ENCODE peak calls at places on chromosome 19, in ten cellular contexts. One of them, this sample, is unnamed.
A peak's percentile ranks its signal among the peaks of the same experiment; 100 is the strongest.

GRCh38 chr19:35559781-35560180 is 3.7 kb downstream of the ATP4A start:
- DNase-seq in neural progenitor cell: no peak
- DNase-seq in choroid plexus epithelial cell: no peak
- DNase-seq in ascending aorta: no peak
- DNase-seq in T-cell: no peak
- DNase-seq in spleen: peak; percentile 33
- DNase-seq in HTR-8/SVneo: no peak
- DNase-seq in activated CD4-positive, alpha-beta T cell treated with anti-CD3 and anti-CD28 coated beads for 48 hours: no peak
- DNase-seq in thoracic aorta: no peak
- DNase-seq in iris pigment epithelial cell: no peak
- DNase-seq in this sample: no peak

GRCh38 chr19:44735011-44735410 is 13.5 kb upstream of the BCL3 start:
- DNase-seq in ascending aorta: no peak
- DNase-seq in choroid plexus epithelial cell: no peak
- DNase-seq in neural progenitor cell: no peak
- DNase-seq in thoracic aorta: no peak
- DNase-seq in iris pigment epithelial cell: no peak
- DNase-seq in activated CD4-positive, alpha-beta T cell treated with anti-CD3 and anti-CD28 coated beads for 48 hours: no peak
- DNase-seq in T-cell: no peak
- DNase-seq in spleen: no peak
- DNase-seq in HTR-8/SVneo: no peak
- DNase-seq in this sample: no peak

GRCh38 chr19:40803857-40804782 is 5.1 kb downstream of the EGLN2 start:
- DNase-seq in HTR-8/SVneo: no peak
- DNase-seq in choroid plexus epithelial cell: no peak
- DNase-seq in neural progenitor cell: no peak
- DNase-seq in spleen: peak; percentile 90
- DNase-seq in thoracic aorta: no peak
- DNase-seq in ascending aorta: no peak
- DNase-seq in iris pigment epithelial cell: no peak
- DNase-seq in T-cell: peak; percentile 72
- DNase-seq in activated CD4-positive, alpha-beta T cell treated with anti-CD3 and anti-CD28 coated beads for 48 hours: peak; percentile 64
- DNase-seq in this sample: no peak

GRCh38 chr19:3275068-3275582 is 50.7 kb downstream of the CELF5 start:
- DNase-seq in spleen: no peak
- DNase-seq in ascending aorta: no peak
- DNase-seq in thoracic aorta: no peak
- DNase-seq in HTR-8/SVneo: peak; percentile 71
- DNase-seq in choroid plexus epithelial cell: peak; percentile 12
- DNase-seq in T-cell: peak; percentile 17
- DNase-seq in neural progenitor cell: peak; percentile 87
- DNase-seq in activated CD4-positive, alpha-beta T cell treated with anti-CD3 and anti-CD28 coated beads for 48 hours: peak; percentile 70
- DNase-seq in iris pigment epithelial cell: no peak
- DNase-seq in this sample: no peak

GRCh38 chr19:5154129-5154798 is 185.4 kb downstream of the KDM4B start:
- DNase-seq in T-cell: no peak
- DNase-seq in neural progenitor cell: peak; percentile 64
- DNase-seq in thoracic aorta: no peak
- DNase-seq in ascending aorta: peak; percentile 59
- DNase-seq in spleen: peak; percentile 82
- DNase-seq in choroid plexus epithelial cell: peak; percentile 19
- DNase-seq in activated CD4-positive, alpha-beta T cell treated with anti-CD3 and anti-CD28 coated beads for 48 hours: peak; percentile 64
- DNase-seq in HTR-8/SVneo: no peak
- DNase-seq in iris pigment epithelial cell: no peak
- DNase-seq in this sample: no peak

GRCh38 chr19:4624733-4625362 is 14.5 kb upstream of the TNFAIP8L1 start:
- DNase-seq in neural progenitor cell: peak; percentile 61
- DNase-seq in iris pigment epithelial cell: peak; percentile 36
- DNase-seq in HTR-8/SVneo: no peak
- DNase-seq in spleen: no peak
- DNase-seq in activated CD4-positive, alpha-beta T cell treated with anti-CD3 and anti-CD28 coated beads for 48 hours: no peak
- DNase-seq in choroid plexus epithelial cell: no peak
- DNase-seq in T-cell: no peak
- DNase-seq in thoracic aorta: no peak
- DNase-seq in ascending aorta: no peak
- DNase-seq in this sample: no peak

GRCh38 chr19:16620018-16620417 is 8.0 kb downstream of the MED26 start:
- DNase-seq in neural progenitor cell: no peak
- DNase-seq in T-cell: no peak
- DNase-seq in HTR-8/SVneo: no peak
- DNase-seq in spleen: no peak
- DNase-seq in thoracic aorta: no peak
- DNase-seq in activated CD4-positive, alpha-beta T cell treated with anti-CD3 and anti-CD28 coated beads for 48 hours: no peak
- DNase-seq in choroid plexus epithelial cell: no peak
- DNase-seq in iris pigment epithelial cell: no peak
- DNase-seq in ascending aorta: no peak
- DNase-seq in this sample: no peak

GRCh38 chr19:19533826-19534225 is 4.2 kb upstream of the CILP2 start:
- DNase-seq in iris pigment epithelial cell: no peak
- DNase-seq in T-cell: no peak
- DNase-seq in neural progenitor cell: no peak
- DNase-seq in choroid plexus epithelial cell: no peak
- DNase-seq in thoracic aorta: no peak
- DNase-seq in HTR-8/SVneo: no peak
- DNase-seq in ascending aorta: no peak
- DNase-seq in activated CD4-positive, alpha-beta T cell treated with anti-CD3 and anti-CD28 coated beads for 48 hours: no peak
- DNase-seq in spleen: no peak
- DNase-seq in this sample: no peak

GRCh38 chr19:15304140-15304705 is 28.1 kb downstream of the BRD4 start:
- DNase-seq in activated CD4-positive, alpha-beta T cell treated with anti-CD3 and anti-CD28 coated beads for 48 hours: peak; percentile 63
- DNase-seq in HTR-8/SVneo: no peak
- DNase-seq in thoracic aorta: no peak
- DNase-seq in spleen: no peak
- DNase-seq in iris pigment epithelial cell: no peak
- DNase-seq in choroid plexus epithelial cell: no peak
- DNase-seq in T-cell: no peak
- DNase-seq in neural progenitor cell: no peak
- DNase-seq in ascending aorta: no peak
- DNase-seq in this sample: peak; percentile 38

GRCh38 chr19:13834308-13834790 is 39.1 kb downstream of the ZSWIM4 start:
- DNase-seq in HTR-8/SVneo: no peak
- DNase-seq in choroid plexus epithelial cell: peak; percentile 57
- DNase-seq in ascending aorta: peak; percentile 68
- DNase-seq in iris pigment epithelial cell: peak; percentile 76
- DNase-seq in T-cell: no peak
- DNase-seq in activated CD4-positive, alpha-beta T cell treated with anti-CD3 and anti-CD28 coated beads for 48 hours: no peak
- DNase-seq in spleen: no peak
- DNase-seq in thoracic aorta: no peak
- DNase-seq in neural progenitor cell: no peak
- DNase-seq in this sample: peak; percentile 51

GRCh38 chr19:5345895-5346386 is 5.3 kb upstream of the PTPRS start:
- DNase-seq in T-cell: no peak
- DNase-seq in spleen: peak; percentile 16
- DNase-seq in choroid plexus epithelial cell: peak; percentile 80
- DNase-seq in neural progenitor cell: no peak
- DNase-seq in activated CD4-positive, alpha-beta T cell treated with anti-CD3 and anti-CD28 coated beads for 48 hours: no peak
- DNase-seq in iris pigment epithelial cell: peak; percentile 77
- DNase-seq in ascending aorta: no peak
- DNase-seq in thoracic aorta: no peak
- DNase-seq in HTR-8/SVneo: peak; percentile 52
- DNase-seq in this sample: peak; percentile 77

GRCh38 chr19:19059837-19060611 is 3.8 kb upstream of the SLC25A42 start:
- DNase-seq in activated CD4-positive, alpha-beta T cell treated with anti-CD3 and anti-CD28 coated beads for 48 hours: no peak
- DNase-seq in ascending aorta: no peak
- DNase-seq in thoracic aorta: no peak
- DNase-seq in neural progenitor cell: no peak
- DNase-seq in HTR-8/SVneo: no peak
- DNase-seq in iris pigment epithelial cell: no peak
- DNase-seq in choroid plexus epithelial cell: no peak
- DNase-seq in spleen: no peak
- DNase-seq in T-cell: no peak
- DNase-seq in this sample: no peak

GRCh38 chr19:2629491-2630351 is 72.8 kb downstream of the GNG7 start:
- DNase-seq in HTR-8/SVneo: no peak
- DNase-seq in choroid plexus epithelial cell: no peak
- DNase-seq in thoracic aorta: no peak
- DNase-seq in T-cell: no peak
- DNase-seq in spleen: peak; percentile 78
- DNase-seq in neural progenitor cell: no peak
- DNase-seq in activated CD4-positive, alpha-beta T cell treated with anti-CD3 and anti-CD28 coated beads for 48 hours: no peak
- DNase-seq in ascending aorta: no peak
- DNase-seq in iris pigment epithelial cell: no peak
- DNase-seq in this sample: no peak

GRCh38 chr19:23099966-23100365 is 16.9 kb upstream of the ZNF730 start:
- DNase-seq in choroid plexus epithelial cell: no peak
- DNase-seq in neural progenitor cell: no peak
- DNase-seq in thoracic aorta: no peak
- DNase-seq in HTR-8/SVneo: no peak
- DNase-seq in T-cell: no peak
- DNase-seq in spleen: no peak
- DNase-seq in ascending aorta: no peak
- DNase-seq in activated CD4-positive, alpha-beta T cell treated with anti-CD3 and anti-CD28 coated beads for 48 hours: no peak
- DNase-seq in iris pigment epithelial cell: no peak
- DNase-seq in this sample: no peak

GRCh38 chr19:14005381-14006084 is 587 bp downstream of the RFX1 start:
- DNase-seq in neural progenitor cell: peak; percentile 94
- DNase-seq in choroid plexus epithelial cell: peak; percentile 93
- DNase-seq in T-cell: peak; percentile 90
- DNase-seq in thoracic aorta: peak; percentile 72
- DNase-seq in iris pigment epithelial cell: peak; percentile 85
- DNase-seq in ascending aorta: peak; percentile 94
- DNase-seq in activated CD4-positive, alpha-beta T cell treated with anti-CD3 and anti-CD28 coated beads for 48 hours: peak; percentile 93
- DNase-seq in HTR-8/SVneo: peak; percentile 66
- DNase-seq in spleen: peak; percentile 97
- DNase-seq in this sample: peak; percentile 88

GRCh38 chr19:55550321-55550650 is 4.9 kb upstream of the SBK3 start:
- DNase-seq in activated CD4-positive, alpha-beta T cell treated with anti-CD3 and anti-CD28 coated beads for 48 hours: no peak
- DNase-seq in choroid plexus epithelial cell: peak; percentile 42
- DNase-seq in iris pigment epithelial cell: peak; percentile 27
- DNase-seq in T-cell: no peak
- DNase-seq in ascending aorta: no peak
- DNase-seq in thoracic aorta: no peak
- DNase-seq in neural progenitor cell: no peak
- DNase-seq in HTR-8/SVneo: no peak
- DNase-seq in spleen: no peak
- DNase-seq in this sample: no peak

GRCh38 chr19:51695088-51695487 is 2.0 kb downstream of the SPACA6 start:
- DNase-seq in T-cell: no peak
- DNase-seq in activated CD4-positive, alpha-beta T cell treated with anti-CD3 and anti-CD28 coated beads for 48 hours: no peak
- DNase-seq in thoracic aorta: no peak
- DNase-seq in HTR-8/SVneo: no peak
- DNase-seq in ascending aorta: no peak
- DNase-seq in iris pigment epithelial cell: no peak
- DNase-seq in spleen: no peak
- DNase-seq in neural progenitor cell: no peak
- DNase-seq in choroid plexus epithelial cell: no peak
- DNase-seq in this sample: no peak

GRCh38 chr19:38685666-38686529 is 38.4 kb downstream of the ACTN4 start:
- DNase-seq in spleen: no peak
- DNase-seq in HTR-8/SVneo: no peak
- DNase-seq in activated CD4-positive, alpha-beta T cell treated with anti-CD3 and anti-CD28 coated beads for 48 hours: no peak
- DNase-seq in neural progenitor cell: peak; percentile 80
- DNase-seq in iris pigment epithelial cell: peak; percentile 77
- DNase-seq in thoracic aorta: no peak
- DNase-seq in ascending aorta: no peak
- DNase-seq in choroid plexus epithelial cell: peak; percentile 79
- DNase-seq in T-cell: no peak
- DNase-seq in this sample: peak; percentile 76